ENCODE peak calls at places on chromosomes 3 and 15, in ten cellular contexts. One of them, this sample, is unnamed.

GRCh38 chr3:136621628-136622027 is 130.6 kb downstream of the STAG1 start:
- DNase-seq in SHP77: no peak
- DNase-seq in nephron progenitor cell: no peak
- DNase-seq in HuH-7.5: no peak
- DNase-seq in stimulated activated CD8-positive, alpha-beta memory T cell treated with anti-CD3 and anti-CD28 coated beads, Interleukin-7, amount 100 ng/mL, for 1 hour: no peak
- DNase-seq in HFF-Myc: no peak
- DNase-seq in naive thymus-derived CD8-positive, alpha-beta T cell: no peak
- DNase-seq in effector memory CD8-positive, alpha-beta T cell: no peak
- DNase-seq in ecto neural progenitor cell: no peak
- DNase-seq in stimulated activated CD4-positive, alpha-beta T cell treated with anti-CD3 and anti-CD28 coated beads, TNF-alpha, amount 100 ng/mL, for 24 hours: no peak
- DNase-seq in this sample: peak

GRCh38 chr3:132543016-132543739 is 53.9 kb upstream of the ACKR4 start:
- DNase-seq in SHP77: no peak
- DNase-seq in nephron progenitor cell: no peak
- DNase-seq in HuH-7.5: no peak
- DNase-seq in stimulated activated CD8-positive, alpha-beta memory T cell treated with anti-CD3 and anti-CD28 coated beads, Interleukin-7, amount 100 ng/mL, for 1 hour: no peak
- DNase-seq in HFF-Myc: peak
- DNase-seq in naive thymus-derived CD8-positive, alpha-beta T cell: no peak
- DNase-seq in effector memory CD8-positive, alpha-beta T cell: no peak
- DNase-seq in ecto neural progenitor cell: no peak
- DNase-seq in stimulated activated CD4-positive, alpha-beta T cell treated with anti-CD3 and anti-CD28 coated beads, TNF-alpha, amount 100 ng/mL, for 24 hours: no peak
- DNase-seq in this sample: peak

GRCh38 chr3:58306662-58307286 is 454 bp downstream of the HTD2 start:
- DNase-seq in SHP77: peak
- DNase-seq in nephron progenitor cell: peak
- DNase-seq in HuH-7.5: peak
- DNase-seq in stimulated activated CD8-positive, alpha-beta memory T cell treated with anti-CD3 and anti-CD28 coated beads, Interleukin-7, amount 100 ng/mL, for 1 hour: no peak
- DNase-seq in HFF-Myc: no peak
- DNase-seq in naive thymus-derived CD8-positive, alpha-beta T cell: no peak
- DNase-seq in effector memory CD8-positive, alpha-beta T cell: peak
- DNase-seq in ecto neural progenitor cell: peak
- DNase-seq in stimulated activated CD4-positive, alpha-beta T cell treated with anti-CD3 and anti-CD28 coated beads, TNF-alpha, amount 100 ng/mL, for 24 hours: no peak
- DNase-seq in this sample: peak

GRCh38 chr15:63483521-63484371 is 20.6 kb upstream of the USP3 start:
- DNase-seq in SHP77: no peak
- DNase-seq in nephron progenitor cell: no peak
- DNase-seq in HuH-7.5: no peak
- DNase-seq in stimulated activated CD8-positive, alpha-beta memory T cell treated with anti-CD3 and anti-CD28 coated beads, Interleukin-7, amount 100 ng/mL, for 1 hour: no peak
- DNase-seq in HFF-Myc: no peak
- DNase-seq in naive thymus-derived CD8-positive, alpha-beta T cell: no peak
- DNase-seq in effector memory CD8-positive, alpha-beta T cell: no peak
- DNase-seq in ecto neural progenitor cell: no peak
- DNase-seq in stimulated activated CD4-positive, alpha-beta T cell treated with anti-CD3 and anti-CD28 coated beads, TNF-alpha, amount 100 ng/mL, for 24 hours: no peak
- DNase-seq in this sample: no peak

GRCh38 chr3:126447456-126448106 is 28.1 kb downstream of the ZXDC start:
- DNase-seq in SHP77: no peak
- DNase-seq in nephron progenitor cell: no peak
- DNase-seq in HuH-7.5: no peak
- DNase-seq in stimulated activated CD8-positive, alpha-beta memory T cell treated with anti-CD3 and anti-CD28 coated beads, Interleukin-7, amount 100 ng/mL, for 1 hour: no peak
- DNase-seq in HFF-Myc: no peak
- DNase-seq in naive thymus-derived CD8-positive, alpha-beta T cell: no peak
- DNase-seq in effector memory CD8-positive, alpha-beta T cell: no peak
- DNase-seq in ecto neural progenitor cell: no peak
- DNase-seq in stimulated activated CD4-positive, alpha-beta T cell treated with anti-CD3 and anti-CD28 coated beads, TNF-alpha, amount 100 ng/mL, for 24 hours: no peak
- DNase-seq in this sample: no peak

GRCh38 chr3:13229291-13229949 is 156.2 kb upstream of the IQSEC1 start:
- DNase-seq in SHP77: peak
- DNase-seq in nephron progenitor cell: no peak
- DNase-seq in HuH-7.5: peak
- DNase-seq in stimulated activated CD8-positive, alpha-beta memory T cell treated with anti-CD3 and anti-CD28 coated beads, Interleukin-7, amount 100 ng/mL, for 1 hour: no peak
- DNase-seq in HFF-Myc: no peak
- DNase-seq in naive thymus-derived CD8-positive, alpha-beta T cell: no peak
- DNase-seq in effector memory CD8-positive, alpha-beta T cell: no peak
- DNase-seq in ecto neural progenitor cell: no peak
- DNase-seq in stimulated activated CD4-positive, alpha-beta T cell treated with anti-CD3 and anti-CD28 coated beads, TNF-alpha, amount 100 ng/mL, for 24 hours: no peak
- DNase-seq in this sample: no peak

GRCh38 chr3:46266598-46266997 is 24.3 kb downstream of the CCR3 start:
- DNase-seq in SHP77: no peak
- DNase-seq in nephron progenitor cell: no peak
- DNase-seq in HuH-7.5: no peak
- DNase-seq in stimulated activated CD8-positive, alpha-beta memory T cell treated with anti-CD3 and anti-CD28 coated beads, Interleukin-7, amount 100 ng/mL, for 1 hour: no peak
- DNase-seq in HFF-Myc: no peak
- DNase-seq in naive thymus-derived CD8-positive, alpha-beta T cell: no peak
- DNase-seq in effector memory CD8-positive, alpha-beta T cell: no peak
- DNase-seq in ecto neural progenitor cell: no peak
- DNase-seq in stimulated activated CD4-positive, alpha-beta T cell treated with anti-CD3 and anti-CD28 coated beads, TNF-alpha, amount 100 ng/mL, for 24 hours: no peak
- DNase-seq in this sample: no peak

GRCh38 chr15:69951511-69952209 is 146.1 kb downstream of the TLE3 start:
- DNase-seq in SHP77: no peak
- DNase-seq in nephron progenitor cell: no peak
- DNase-seq in HuH-7.5: no peak
- DNase-seq in stimulated activated CD8-positive, alpha-beta memory T cell treated with anti-CD3 and anti-CD28 coated beads, Interleukin-7, amount 100 ng/mL, for 1 hour: no peak
- DNase-seq in HFF-Myc: no peak
- DNase-seq in naive thymus-derived CD8-positive, alpha-beta T cell: no peak
- DNase-seq in effector memory CD8-positive, alpha-beta T cell: no peak
- DNase-seq in ecto neural progenitor cell: no peak
- DNase-seq in stimulated activated CD4-positive, alpha-beta T cell treated with anti-CD3 and anti-CD28 coated beads, TNF-alpha, amount 100 ng/mL, for 24 hours: no peak
- DNase-seq in this sample: no peak

GRCh38 chr3:79015854-79016253 is 751.9 kb downstream of the ROBO1 start:
- DNase-seq in SHP77: no peak
- DNase-seq in nephron progenitor cell: no peak
- DNase-seq in HuH-7.5: no peak
- DNase-seq in stimulated activated CD8-positive, alpha-beta memory T cell treated with anti-CD3 and anti-CD28 coated beads, Interleukin-7, amount 100 ng/mL, for 1 hour: no peak
- DNase-seq in HFF-Myc: no peak
- DNase-seq in naive thymus-derived CD8-positive, alpha-beta T cell: no peak
- DNase-seq in effector memory CD8-positive, alpha-beta T cell: no peak
- DNase-seq in ecto neural progenitor cell: no peak
- DNase-seq in stimulated activated CD4-positive, alpha-beta T cell treated with anti-CD3 and anti-CD28 coated beads, TNF-alpha, amount 100 ng/mL, for 24 hours: no peak
- DNase-seq in this sample: no peak

GRCh38 chr3:113668015-113668414 is 28.4 kb downstream of the USF3 start:
- DNase-seq in SHP77: no peak
- DNase-seq in nephron progenitor cell: peak
- DNase-seq in HuH-7.5: no peak
- DNase-seq in stimulated activated CD8-positive, alpha-beta memory T cell treated with anti-CD3 and anti-CD28 coated beads, Interleukin-7, amount 100 ng/mL, for 1 hour: no peak
- DNase-seq in HFF-Myc: peak
- DNase-seq in naive thymus-derived CD8-positive, alpha-beta T cell: no peak
- DNase-seq in effector memory CD8-positive, alpha-beta T cell: no peak
- DNase-seq in ecto neural progenitor cell: no peak
- DNase-seq in stimulated activated CD4-positive, alpha-beta T cell treated with anti-CD3 and anti-CD28 coated beads, TNF-alpha, amount 100 ng/mL, for 24 hours: no peak
- DNase-seq in this sample: no peak

GRCh38 chr15:60179786-60180391 is 175.8 kb downstream of the FOXB1 start:
- DNase-seq in SHP77: peak
- DNase-seq in nephron progenitor cell: peak
- DNase-seq in HuH-7.5: no peak
- DNase-seq in stimulated activated CD8-positive, alpha-beta memory T cell treated with anti-CD3 and anti-CD28 coated beads, Interleukin-7, amount 100 ng/mL, for 1 hour: no peak
- DNase-seq in HFF-Myc: peak
- DNase-seq in naive thymus-derived CD8-positive, alpha-beta T cell: peak
- DNase-seq in effector memory CD8-positive, alpha-beta T cell: peak
- DNase-seq in ecto neural progenitor cell: no peak
- DNase-seq in stimulated activated CD4-positive, alpha-beta T cell treated with anti-CD3 and anti-CD28 coated beads, TNF-alpha, amount 100 ng/mL, for 24 hours: no peak
- DNase-seq in this sample: peak

GRCh38 chr3:66472313-66473134 is 28.3 kb downstream of the LRIG1 start:
- DNase-seq in SHP77: no peak
- DNase-seq in nephron progenitor cell: no peak
- DNase-seq in HuH-7.5: no peak
- DNase-seq in stimulated activated CD8-positive, alpha-beta memory T cell treated with anti-CD3 and anti-CD28 coated beads, Interleukin-7, amount 100 ng/mL, for 1 hour: no peak
- DNase-seq in HFF-Myc: no peak
- DNase-seq in naive thymus-derived CD8-positive, alpha-beta T cell: no peak
- DNase-seq in effector memory CD8-positive, alpha-beta T cell: no peak
- DNase-seq in ecto neural progenitor cell: no peak
- DNase-seq in stimulated activated CD4-positive, alpha-beta T cell treated with anti-CD3 and anti-CD28 coated beads, TNF-alpha, amount 100 ng/mL, for 24 hours: peak
- DNase-seq in this sample: no peak

GRCh38 chr15:70098461-70099166 is 897 bp upstream of the TLE3 start:
- DNase-seq in SHP77: peak
- DNase-seq in nephron progenitor cell: peak
- DNase-seq in HuH-7.5: no peak
- DNase-seq in stimulated activated CD8-positive, alpha-beta memory T cell treated with anti-CD3 and anti-CD28 coated beads, Interleukin-7, amount 100 ng/mL, for 1 hour: no peak
- DNase-seq in HFF-Myc: no peak
- DNase-seq in naive thymus-derived CD8-positive, alpha-beta T cell: peak
- DNase-seq in effector memory CD8-positive, alpha-beta T cell: peak
- DNase-seq in ecto neural progenitor cell: peak
- DNase-seq in stimulated activated CD4-positive, alpha-beta T cell treated with anti-CD3 and anti-CD28 coated beads, TNF-alpha, amount 100 ng/mL, for 24 hours: no peak
- DNase-seq in this sample: no peak

GRCh38 chr3:128875556-128876120 is 3.8 kb upstream of the ACAD9 start:
- DNase-seq in SHP77: peak
- DNase-seq in nephron progenitor cell: peak
- DNase-seq in HuH-7.5: peak
- DNase-seq in stimulated activated CD8-positive, alpha-beta memory T cell treated with anti-CD3 and anti-CD28 coated beads, Interleukin-7, amount 100 ng/mL, for 1 hour: peak
- DNase-seq in HFF-Myc: no peak
- DNase-seq in naive thymus-derived CD8-positive, alpha-beta T cell: peak
- DNase-seq in effector memory CD8-positive, alpha-beta T cell: peak
- DNase-seq in ecto neural progenitor cell: peak
- DNase-seq in stimulated activated CD4-positive, alpha-beta T cell treated with anti-CD3 and anti-CD28 coated beads, TNF-alpha, amount 100 ng/mL, for 24 hours: peak
- DNase-seq in this sample: no peak

GRCh38 chr15:62816342-62817059 is 226.0 kb upstream of the TPM1 start:
- DNase-seq in SHP77: no peak
- DNase-seq in nephron progenitor cell: no peak
- DNase-seq in HuH-7.5: no peak
- DNase-seq in stimulated activated CD8-positive, alpha-beta memory T cell treated with anti-CD3 and anti-CD28 coated beads, Interleukin-7, amount 100 ng/mL, for 1 hour: no peak
- DNase-seq in HFF-Myc: no peak
- DNase-seq in naive thymus-derived CD8-positive, alpha-beta T cell: no peak
- DNase-seq in effector memory CD8-positive, alpha-beta T cell: no peak
- DNase-seq in ecto neural progenitor cell: no peak
- DNase-seq in stimulated activated CD4-positive, alpha-beta T cell treated with anti-CD3 and anti-CD28 coated beads, TNF-alpha, amount 100 ng/mL, for 24 hours: no peak
- DNase-seq in this sample: no peak

GRCh38 chr3:117874904-117875874 is 1159.5 kb downstream of the IGSF11 start:
- DNase-seq in SHP77: no peak
- DNase-seq in nephron progenitor cell: no peak
- DNase-seq in HuH-7.5: no peak
- DNase-seq in stimulated activated CD8-positive, alpha-beta memory T cell treated with anti-CD3 and anti-CD28 coated beads, Interleukin-7, amount 100 ng/mL, for 1 hour: no peak
- DNase-seq in HFF-Myc: no peak
- DNase-seq in naive thymus-derived CD8-positive, alpha-beta T cell: no peak
- DNase-seq in effector memory CD8-positive, alpha-beta T cell: no peak
- DNase-seq in ecto neural progenitor cell: no peak
- DNase-seq in stimulated activated CD4-positive, alpha-beta T cell treated with anti-CD3 and anti-CD28 coated beads, TNF-alpha, amount 100 ng/mL, for 24 hours: no peak
- DNase-seq in this sample: no peak

GRCh38 chr15:60363024-60363674 is 34.6 kb downstream of the ANXA2 start:
- DNase-seq in SHP77: no peak
- DNase-seq in nephron progenitor cell: no peak
- DNase-seq in HuH-7.5: no peak
- DNase-seq in stimulated activated CD8-positive, alpha-beta memory T cell treated with anti-CD3 and anti-CD28 coated beads, Interleukin-7, amount 100 ng/mL, for 1 hour: no peak
- DNase-seq in HFF-Myc: no peak
- DNase-seq in naive thymus-derived CD8-positive, alpha-beta T cell: no peak
- DNase-seq in effector memory CD8-positive, alpha-beta T cell: no peak
- DNase-seq in ecto neural progenitor cell: no peak
- DNase-seq in stimulated activated CD4-positive, alpha-beta T cell treated with anti-CD3 and anti-CD28 coated beads, TNF-alpha, amount 100 ng/mL, for 24 hours: no peak
- DNase-seq in this sample: no peak

GRCh38 chr3:10524799-10525301 is 19.5 kb upstream of the ATP2B2 start:
- DNase-seq in SHP77: no peak
- DNase-seq in nephron progenitor cell: no peak
- DNase-seq in HuH-7.5: no peak
- DNase-seq in stimulated activated CD8-positive, alpha-beta memory T cell treated with anti-CD3 and anti-CD28 coated beads, Interleukin-7, amount 100 ng/mL, for 1 hour: no peak
- DNase-seq in HFF-Myc: no peak
- DNase-seq in naive thymus-derived CD8-positive, alpha-beta T cell: no peak
- DNase-seq in effector memory CD8-positive, alpha-beta T cell: no peak
- DNase-seq in ecto neural progenitor cell: peak
- DNase-seq in stimulated activated CD4-positive, alpha-beta T cell treated with anti-CD3 and anti-CD28 coated beads, TNF-alpha, amount 100 ng/mL, for 24 hours: no peak
- DNase-seq in this sample: no peak

GRCh38 chr3:143450656-143451055 is 331.1 kb downstream of the CHST2 start:
- DNase-seq in SHP77: no peak
- DNase-seq in nephron progenitor cell: no peak
- DNase-seq in HuH-7.5: no peak
- DNase-seq in stimulated activated CD8-positive, alpha-beta memory T cell treated with anti-CD3 and anti-CD28 coated beads, Interleukin-7, amount 100 ng/mL, for 1 hour: no peak
- DNase-seq in HFF-Myc: no peak
- DNase-seq in naive thymus-derived CD8-positive, alpha-beta T cell: no peak
- DNase-seq in effector memory CD8-positive, alpha-beta T cell: no peak
- DNase-seq in ecto neural progenitor cell: no peak
- DNase-seq in stimulated activated CD4-positive, alpha-beta T cell treated with anti-CD3 and anti-CD28 coated beads, TNF-alpha, amount 100 ng/mL, for 24 hours: no peak
- DNase-seq in this sample: no peak

GRCh38 chr3:173045770-173046382 is 95.2 kb downstream of the SPATA16 start:
- DNase-seq in SHP77: no peak
- DNase-seq in nephron progenitor cell: no peak
- DNase-seq in HuH-7.5: no peak
- DNase-seq in stimulated activated CD8-positive, alpha-beta memory T cell treated with anti-CD3 and anti-CD28 coated beads, Interleukin-7, amount 100 ng/mL, for 1 hour: no peak
- DNase-seq in HFF-Myc: no peak
- DNase-seq in naive thymus-derived CD8-positive, alpha-beta T cell: no peak
- DNase-seq in effector memory CD8-positive, alpha-beta T cell: no peak
- DNase-seq in ecto neural progenitor cell: no peak
- DNase-seq in stimulated activated CD4-positive, alpha-beta T cell treated with anti-CD3 and anti-CD28 coated beads, TNF-alpha, amount 100 ng/mL, for 24 hours: no peak
- DNase-seq in this sample: no peak

GRCh38 chr3:125443923-125444322 is 68.8 kb upstream of the ZNF148 start:
- DNase-seq in SHP77: no peak
- DNase-seq in nephron progenitor cell: no peak
- DNase-seq in HuH-7.5: no peak
- DNase-seq in stimulated activated CD8-positive, alpha-beta memory T cell treated with anti-CD3 and anti-CD28 coated beads, Interleukin-7, amount 100 ng/mL, for 1 hour: no peak
- DNase-seq in HFF-Myc: peak
- DNase-seq in naive thymus-derived CD8-positive, alpha-beta T cell: no peak
- DNase-seq in effector memory CD8-positive, alpha-beta T cell: no peak
- DNase-seq in ecto neural progenitor cell: no peak
- DNase-seq in stimulated activated CD4-positive, alpha-beta T cell treated with anti-CD3 and anti-CD28 coated beads, TNF-alpha, amount 100 ng/mL, for 24 hours: no peak
- DNase-seq in this sample: peak

GRCh38 chr15:60096157-60096556 is 92.0 kb downstream of the FOXB1 start:
- DNase-seq in SHP77: no peak
- DNase-seq in nephron progenitor cell: no peak
- DNase-seq in HuH-7.5: no peak
- DNase-seq in stimulated activated CD8-positive, alpha-beta memory T cell treated with anti-CD3 and anti-CD28 coated beads, Interleukin-7, amount 100 ng/mL, for 1 hour: no peak
- DNase-seq in HFF-Myc: no peak
- DNase-seq in naive thymus-derived CD8-positive, alpha-beta T cell: no peak
- DNase-seq in effector memory CD8-positive, alpha-beta T cell: no peak
- DNase-seq in ecto neural progenitor cell: no peak
- DNase-seq in stimulated activated CD4-positive, alpha-beta T cell treated with anti-CD3 and anti-CD28 coated beads, TNF-alpha, amount 100 ng/mL, for 24 hours: no peak
- DNase-seq in this sample: no peak

GRCh38 chr3:127031845-127032244 is 48.9 kb downstream of the PLXNA1 start:
- DNase-seq in SHP77: no peak
- DNase-seq in nephron progenitor cell: no peak
- DNase-seq in HuH-7.5: no peak
- DNase-seq in stimulated activated CD8-positive, alpha-beta memory T cell treated with anti-CD3 and anti-CD28 coated beads, Interleukin-7, amount 100 ng/mL, for 1 hour: no peak
- DNase-seq in HFF-Myc: no peak
- DNase-seq in naive thymus-derived CD8-positive, alpha-beta T cell: no peak
- DNase-seq in effector memory CD8-positive, alpha-beta T cell: no peak
- DNase-seq in ecto neural progenitor cell: no peak
- DNase-seq in stimulated activated CD4-positive, alpha-beta T cell treated with anti-CD3 and anti-CD28 coated beads, TNF-alpha, amount 100 ng/mL, for 24 hours: no peak
- DNase-seq in this sample: no peak

GRCh38 chr15:96421211-96421610 is 90.7 kb downstream of the NR2F2 start:
- DNase-seq in SHP77: no peak
- DNase-seq in nephron progenitor cell: no peak
- DNase-seq in HuH-7.5: no peak
- DNase-seq in stimulated activated CD8-positive, alpha-beta memory T cell treated with anti-CD3 and anti-CD28 coated beads, Interleukin-7, amount 100 ng/mL, for 1 hour: no peak
- DNase-seq in HFF-Myc: no peak
- DNase-seq in naive thymus-derived CD8-positive, alpha-beta T cell: no peak
- DNase-seq in effector memory CD8-positive, alpha-beta T cell: no peak
- DNase-seq in ecto neural progenitor cell: no peak
- DNase-seq in stimulated activated CD4-positive, alpha-beta T cell treated with anti-CD3 and anti-CD28 coated beads, TNF-alpha, amount 100 ng/mL, for 24 hours: no peak
- DNase-seq in this sample: peak

GRCh38 chr3:143480306-143480852 is 360.8 kb downstream of the CHST2 start:
- DNase-seq in SHP77: no peak
- DNase-seq in nephron progenitor cell: no peak
- DNase-seq in HuH-7.5: no peak
- DNase-seq in stimulated activated CD8-positive, alpha-beta memory T cell treated with anti-CD3 and anti-CD28 coated beads, Interleukin-7, amount 100 ng/mL, for 1 hour: no peak
- DNase-seq in HFF-Myc: peak
- DNase-seq in naive thymus-derived CD8-positive, alpha-beta T cell: no peak
- DNase-seq in effector memory CD8-positive, alpha-beta T cell: no peak
- DNase-seq in ecto neural progenitor cell: no peak
- DNase-seq in stimulated activated CD4-positive, alpha-beta T cell treated with anti-CD3 and anti-CD28 coated beads, TNF-alpha, amount 100 ng/mL, for 24 hours: no peak
- DNase-seq in this sample: no peak

GRCh38 chr15:42011074-42011473 is 9.8 kb downstream of the PLA2G4E start:
- DNase-seq in SHP77: no peak
- DNase-seq in nephron progenitor cell: no peak
- DNase-seq in HuH-7.5: no peak
- DNase-seq in stimulated activated CD8-positive, alpha-beta memory T cell treated with anti-CD3 and anti-CD28 coated beads, Interleukin-7, amount 100 ng/mL, for 1 hour: no peak
- DNase-seq in HFF-Myc: no peak
- DNase-seq in naive thymus-derived CD8-positive, alpha-beta T cell: no peak
- DNase-seq in effector memory CD8-positive, alpha-beta T cell: no peak
- DNase-seq in ecto neural progenitor cell: no peak
- DNase-seq in stimulated activated CD4-positive, alpha-beta T cell treated with anti-CD3 and anti-CD28 coated beads, TNF-alpha, amount 100 ng/mL, for 24 hours: no peak
- DNase-seq in this sample: no peak